ENCODE peak calls at places on chromosomes 7 and 10, in eight cellular contexts. I is IMR-90; C is spleen; Q is AG09309; B is naive thymus-derived CD4-positive, alpha-beta T cell; D is heart right ventricle; R is H7; O is ovary. K is an unnamed sample.

GRCh38 chr7:148286150-148286549 is 304.4 kb upstream of the C7orf33 start:
- DNase-seq in I (no peak), C (no peak), Q (no peak), B (no peak), D (no peak), R (peak), O (no peak), K (no peak)

GRCh38 chr10:33487014-33487776 is 152.7 kb upstream of the NRP1 start:
- DNase-seq in I (peak), C (no peak), Q (no peak), B (no peak), D (no peak), R (no peak), O (no peak), K (no peak)

GRCh38 chr7:80884511-80885195 is 34.2 kb downstream of the SEMA3C start:
- DNase-seq in I (peak), C (no peak), Q (no peak), B (no peak), D (no peak), R (no peak), O (no peak), K (no peak)

GRCh38 chr10:17257466-17258321 is 29.7 kb downstream of the VIM start:
- DNase-seq in I (peak), C (no peak), Q (no peak), B (peak), D (no peak), R (peak), O (peak), K (peak)

GRCh38 chr7:23346316-23346715 is 47.2 kb downstream of the MALSU1 start:
- DNase-seq in I (no peak), C (no peak), Q (no peak), B (peak), D (no peak), R (no peak), O (no peak), K (no peak)

GRCh38 chr7:40717242-40717641 is 582.4 kb downstream of the SUGCT start:
- DNase-seq in I (peak), C (no peak), Q (peak), B (no peak), D (peak), R (peak), O (peak), K (no peak)

GRCh38 chr7:142153400-142153799 is 41.9 kb downstream of the MGAM2 start:
- DNase-seq in I (no peak), C (no peak), Q (no peak), B (no peak), D (no peak), R (no peak), O (no peak), K (peak)

GRCh38 chr10:112738586-112739218 is 211.3 kb upstream of the TCF7L2 start:
- DNase-seq in I (peak), C (no peak), Q (no peak), B (no peak), D (no peak), R (no peak), O (no peak), K (no peak)

GRCh38 chr7:2242541-2243482 is 786 bp downstream of the NUDT1 start:
- DNase-seq in I (peak), C (no peak), Q (no peak), B (peak), D (no peak), R (no peak), O (no peak), K (peak)

GRCh38 chr10:71767420-71768035 is 5.8 kb downstream of the VSIR start:
- DNase-seq in I (no peak), C (peak), Q (no peak), B (no peak), D (peak), R (no peak), O (peak), K (no peak)
- H3K4me3 ChIP-seq in I (no peak), C (peak), Q (no peak), B (no peak), D (peak), R (no peak), O (no peak), K (no peak)

DNA sequence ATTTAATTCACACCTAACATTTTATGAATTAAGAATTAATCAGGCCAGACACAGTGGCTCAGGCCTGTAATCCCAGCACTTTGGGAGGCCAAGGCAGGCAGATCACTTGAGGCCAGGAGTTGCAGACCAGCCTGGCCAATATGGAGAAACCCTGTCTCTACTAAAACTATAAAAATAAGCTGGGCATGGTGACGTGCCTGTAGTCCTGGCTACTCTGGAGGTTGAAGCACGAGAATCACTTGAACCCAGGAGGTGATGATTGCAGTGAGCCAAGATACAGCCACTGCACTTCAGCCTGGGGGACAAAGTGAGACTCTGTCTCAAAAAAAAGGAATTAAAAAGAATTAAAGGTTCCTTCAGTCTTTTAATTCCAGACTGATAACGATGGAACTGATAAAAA is 11.1 kb downstream of the LARP4B start:
- DNase-seq in I (no peak), C (no peak), Q (no peak), B (no peak), D (no peak), R (no peak), O (no peak), K (no peak)
- H3K4me3 ChIP-seq in I (no peak), C (no peak), Q (no peak), B (no peak), D (no peak), R (no peak), O (no peak), K (no peak)

DNA sequence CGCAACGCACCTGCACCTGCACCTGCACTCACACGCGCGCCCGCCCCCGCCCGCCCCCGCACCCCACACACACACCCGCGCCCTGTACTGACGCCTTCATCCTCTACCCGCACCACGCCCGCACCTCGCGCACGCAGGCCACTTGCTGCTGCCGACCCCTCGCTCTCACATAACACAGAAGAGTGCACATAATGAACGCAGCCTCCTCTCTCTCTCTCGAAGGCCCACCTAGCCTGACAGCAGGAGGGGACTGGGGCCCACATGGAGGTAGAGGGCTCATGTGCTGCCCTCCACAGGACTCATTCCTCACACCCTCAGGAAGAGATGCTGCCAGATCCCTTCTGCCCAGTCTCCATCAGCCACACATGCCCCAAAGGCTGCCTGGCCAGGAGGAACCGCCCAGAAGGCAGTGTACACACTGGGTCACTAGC is 432 bp upstream of the CAMK2B start:
- DNase-seq in I (no peak), C (no peak), Q (no peak), B (no peak), D (no peak), R (peak), O (no peak), K (no peak)
- H3K4me3 ChIP-seq in I (no peak), C (no peak), Q (no peak), B (no peak), D (peak), R (peak), O (no peak), K (no peak)

GRCh38 chr7:27116521-27116946 is 14.0 kb downstream of the HOXA4 start:
- DNase-seq in I (peak), C (no peak), Q (no peak), B (no peak), D (no peak), R (no peak), O (no peak), K (no peak)
- H3K4me3 ChIP-seq in I (peak), C (peak), Q (no peak), B (no peak), D (peak), R (no peak), O (no peak), K (no peak)